ENCODE peak calls at places on chromosomes 6 and 20, in seven cellular contexts. W is body of pancreas, L is psoas muscle, H is uterus, U is HepG2, A is ascending aorta, K is upper lobe of right lung. X is an unnamed sample.
A peak's percentile ranks its signal among the peaks of the same experiment; 100 is the strongest.

GRCh38 chr6:16619777-16620176 is 141.5 kb downstream of the ATXN1 start:
- DNase-seq in A (no peak), H (no peak), W (no peak), K (no peak), U (no peak), L (no peak), X (no peak)

GRCh38 chr6:101286146-101286545 is 107.4 kb upstream of the GRIK2 start:
- DNase-seq in A (no peak), H (no peak), K (no peak), W (no peak), U (no peak), L (no peak), X (no peak)

GRCh38 chr20:10550204-10551118 is 115.4 kb downstream of the SLX4IP start:
- DNase-seq in K (no peak), H (no peak), L (no peak), A (no peak), U (no peak), W (peak; percentile 93), X (no peak)

GRCh38 chr6:139628220-139628619 is 253.8 kb upstream of the CITED2 start:
- DNase-seq in K (no peak), W (no peak), L (no peak), A (no peak), H (peak; percentile 32), U (no peak), X (no peak)

GRCh38 chr6:143811492-143812157 is 31.5 kb upstream of the LTV1 start:
- DNase-seq in K (no peak), A (no peak), H (no peak), L (no peak), U (no peak), W (no peak), X (no peak)

GRCh38 chr6:2355155-2355554 is 109.8 kb upstream of the GMDS start:
- DNase-seq in K (no peak), A (no peak), W (no peak), L (no peak), H (no peak), U (no peak), X (no peak)

GRCh38 chr20:46058656-46059281 is 29.8 kb downstream of the SLC12A5 start:
- DNase-seq in K (no peak), U (no peak), L (no peak), A (no peak), H (no peak), W (peak; percentile 14), X (peak; percentile 48)

GRCh38 chr20:31721408-31722332 is 998 bp downstream of the BCL2L1 start:
- DNase-seq in W (peak; percentile 41), H (peak; percentile 27), A (peak; percentile 66), U (no peak), L (peak; percentile 34), K (peak; percentile 67), X (no peak)

GRCh38 chr20:38473353-38473795 is 731 bp downstream of the RALGAPB start:
- DNase-seq in K (no peak), W (peak; percentile 41), L (no peak), U (peak; percentile 67), A (peak; percentile 66), H (no peak), X (peak; percentile 58)

GRCh38 chr20:31695849-31696804 is 26.5 kb downstream of the BCL2L1 start:
- DNase-seq in K (no peak), H (no peak), W (no peak), L (peak; percentile 77), U (peak; percentile 100), A (peak; percentile 90), X (peak; percentile 45)

GRCh38 chr6:68777956-68778355 is 142.9 kb downstream of the ADGRB3 start:
- DNase-seq in W (no peak), A (peak; percentile 63), L (no peak), U (no peak), K (no peak), H (no peak), X (peak; percentile 71)

GRCh38 chr6:170173416-170173990 is 117.4 kb downstream of the DLL1 start:
- DNase-seq in U (no peak), A (peak; percentile 47), K (peak; percentile 43), W (no peak), L (no peak), H (no peak), X (no peak)

GRCh38 chr6:138923561-138923960 is 64.5 kb downstream of the REPS1 start:
- DNase-seq in A (no peak), K (no peak), W (no peak), H (no peak), U (no peak), L (no peak), X (no peak)

GRCh38 chr20:33702861-33703260 is 16.7 kb upstream of the E2F1 start:
- DNase-seq in U (no peak), K (no peak), A (no peak), H (no peak), L (no peak), W (peak; percentile 32), X (no peak)

GRCh38 chr20:50434653-50435396 is 75.4 kb upstream of the PTPN1 start:
- DNase-seq in H (no peak), L (no peak), W (no peak), U (peak; percentile 68), K (no peak), A (no peak), X (no peak)

GRCh38 chr6:136103763-136104311 is 146.3 kb downstream of the MTFR2 start:
- DNase-seq in W (peak; percentile 10), U (peak; percentile 38), H (peak; percentile 55), L (peak; percentile 23), K (no peak), A (no peak), X (peak; percentile 97)

GRCh38 chr6:166008441-166009369 is 158.9 kb downstream of the TBXT start:
- DNase-seq in U (no peak), K (no peak), H (peak; percentile 42), A (no peak), W (peak; percentile 26), L (no peak), X (peak; percentile 50)

GRCh38 chr20:51560550-51561307 is 18.2 kb upstream of the NFATC2 start:
- DNase-seq in U (no peak), K (no peak), A (no peak), H (no peak), W (no peak), L (no peak), X (no peak)

GRCh38 chr6:99348823-99349619 is 453 bp downstream of the FAXC start:
- DNase-seq in W (peak; percentile 27), H (peak; percentile 18), U (no peak), L (no peak), K (peak; percentile 63), A (no peak), X (peak; percentile 38)

GRCh38 chr6:45377041-45377554 is 636 bp downstream of the SUPT3H start:
- DNase-seq in L (no peak), U (peak; percentile 23), H (no peak), K (no peak), W (peak; percentile 8), A (peak; percentile 83), X (peak; percentile 22)

GRCh38 chr20:10137533-10137932 is 81.1 kb upstream of the SNAP25 start:
- DNase-seq in U (peak; percentile 75), H (no peak), W (no peak), A (no peak), L (no peak), K (no peak), X (no peak)

DNA sequence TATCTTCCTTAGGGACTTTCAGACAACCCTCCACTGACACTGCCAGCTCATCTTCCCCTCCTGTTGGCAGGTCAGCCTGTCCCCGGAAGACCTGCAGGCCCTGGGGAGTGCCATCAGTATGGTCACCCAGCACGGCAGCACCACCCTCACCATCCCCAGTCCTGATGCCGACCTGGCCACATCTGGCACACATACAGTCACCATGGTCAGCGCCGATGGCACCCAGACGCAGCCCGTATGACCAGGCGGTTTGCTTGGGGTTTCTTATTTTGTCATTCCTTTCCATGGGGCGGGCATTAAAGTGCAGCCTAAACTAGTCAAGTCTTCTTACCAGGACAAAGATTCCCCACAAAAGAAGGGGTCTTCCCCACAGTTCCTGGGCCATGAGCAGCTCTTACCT is 3.9 kb upstream of the DEF6 start:
- DNase-seq in H (no peak), L (no peak), K (no peak), A (no peak), W (no peak), U (no peak), X (no peak)
- H3K4me1 ChIP-seq in H (peaks cover 4% of the 10 kb centered on the region), L (peaks cover 9% of the 10 kb centered on the region), K (peaks cover 17% of the 10 kb centered on the region), A (no peaks in the 10 kb centered on the region), W (peaks cover 19% of the 10 kb centered on the region), U (peaks cover 15% of the 10 kb centered on the region), X (peaks cover 5% of the 10 kb centered on the region)

GRCh38 chr6:121639041-121639440 is 203.6 kb downstream of the GJA1 start:
- DNase-seq in H (no peak), L (no peak), U (no peak), W (no peak), A (no peak), K (no peak), X (no peak)
- TF ChIP-seq CTCF in H (no peak), L (no peak), U (no peak), W (no peak), A (no peak), K (no peak), X (no peak)

DNA sequence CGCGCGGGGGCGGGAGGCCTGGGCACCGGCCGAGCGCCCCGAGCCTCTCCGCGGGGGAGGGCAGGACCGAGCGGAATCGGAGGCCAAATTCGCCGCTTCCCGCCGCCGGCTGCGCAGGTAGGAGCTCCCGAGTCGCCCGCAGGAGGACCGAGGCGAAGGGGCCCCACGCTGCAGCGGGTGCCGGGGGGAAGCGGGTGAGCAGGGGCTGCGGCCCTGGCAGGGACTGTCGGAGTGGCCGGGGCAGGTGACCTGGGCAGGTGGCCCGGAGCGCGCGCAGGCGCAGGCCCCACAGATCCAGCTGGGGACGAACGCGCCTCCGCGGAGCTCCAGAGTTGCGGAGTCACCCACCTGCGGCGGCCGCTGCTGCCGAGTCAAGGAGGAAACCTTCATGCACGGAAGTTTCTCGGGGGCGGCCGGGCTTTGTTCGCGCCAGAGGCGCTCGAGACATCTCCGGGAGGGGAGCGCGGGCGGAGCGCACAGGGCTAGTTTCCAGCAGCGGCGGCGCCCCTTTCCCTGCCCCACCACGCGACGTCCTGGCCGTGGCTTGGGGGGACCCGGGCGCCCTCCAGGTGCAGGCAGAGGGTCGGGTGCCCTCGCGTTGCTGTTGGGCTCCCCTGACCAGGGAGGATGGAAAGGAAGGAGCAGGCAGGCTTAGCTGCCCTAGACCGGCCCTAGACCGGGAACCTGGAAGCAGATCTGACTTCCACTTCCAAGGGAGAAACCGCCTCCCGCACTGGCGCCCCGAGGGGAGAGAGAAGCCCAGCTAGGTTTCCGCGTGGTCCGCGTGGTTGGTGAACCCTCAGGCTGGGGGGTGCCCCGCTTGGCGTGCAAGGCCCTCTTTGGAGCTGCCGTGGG is 590 bp downstream of the SLCO4A1 start:
- DNase-seq in U (no peak), W (peak; percentile 74), K (no peak), L (no peak), A (no peak), H (no peak), X (no peak)
- H3K27ac ChIP-seq in U (no peak overlapping the region), W (no peak overlapping the region), K (peak overlapping the region; percentile 45), L (peak overlapping the region; percentile 77), A (no peak overlapping the region), H (peak overlapping the region; percentile 55), X (no peak overlapping the region)

GRCh38 chr6:127897437-127897836 is 3.4 kb downstream of the THEMIS start:
- DNase-seq in H (no peak), U (no peak), L (no peak), K (no peak), A (no peak), W (no peak), X (no peak)

GRCh38 chr6:127886603-127887002 is 14.3 kb downstream of the THEMIS start:
- DNase-seq in W (no peak), A (no peak), U (no peak), K (no peak), H (no peak), L (no peak), X (no peak)

GRCh38 chr6:127893541-127893940 is 7.3 kb downstream of the THEMIS start:
- DNase-seq in H (no peak), A (no peak), U (no peak), L (no peak), W (no peak), K (no peak), X (no peak)

GRCh38 chr6:127891731-127892326 is 9.0 kb downstream of the THEMIS start:
- DNase-seq in K (no peak), W (no peak), H (no peak), A (no peak), L (no peak), U (no peak), X (no peak)
- H3K4me1 ChIP-seq in K (no peaks in the 10 kb centered on the region), W (no peaks in the 10 kb centered on the region), H (no peaks in the 10 kb centered on the region), A (no peaks in the 10 kb centered on the region), L (no peaks in the 10 kb centered on the region), U (no peaks in the 10 kb centered on the region), X (no peaks in the 10 kb centered on the region)